ENCODE peak calls at places on chromosomes 11 and 22, in nine cellular contexts. F is neuronal stem cell, K is SK-N-SH, W is DND-41, R is mesenchymal stem cell, E is Karpas-422, J is HCT116, Z is IMR-90, S is mammary epithelial cell. C is an unnamed sample. For H3K9me3, the result is how much of the 10 kb centered on the place peaks cover.

GRCh38 chr11:134882141-134882540 is 470.1 kb upstream of the B3GAT1 start:
- DNase-seq in F (no peak), K (no peak), W (no peak), R (no peak), E (no peak), J (no peak), Z (no peak), S (no peak), C (no peak)

GRCh38 chr11:6204708-6205107 is 649 bp upstream of the C11orf42 start:
- DNase-seq in F (no peak), K (no peak), W (no peak), R (no peak), E (no peak), J (no peak), Z (no peak), S (no peak), C (no peak)

GRCh38 chr11:762421-763072 is 14.7 kb downstream of the GATD1 start:
- DNase-seq in F (no peak), K (peak), W (peak), R (peak), E (peak), J (peak), Z (peak), S (peak), C (peak)

GRCh38 chr22:41147722-41148121 is 55.3 kb downstream of the EP300 start:
- DNase-seq in F (no peak), K (no peak), W (no peak), R (no peak), E (no peak), J (no peak), Z (no peak), S (no peak), C (no peak)

GRCh38 chr11:2797741-2798361 is 87.7 kb downstream of the CDKN1C start:
- DNase-seq in F (no peak), K (no peak), W (no peak), R (no peak), E (no peak), J (no peak), Z (no peak), S (no peak), C (peak)

GRCh38 chr22:45842141-45842831 is 134.7 kb downstream of the WNT7B start:
- DNase-seq in F (no peak), K (no peak), W (no peak), R (peak), E (no peak), J (no peak), Z (peak), S (peak), C (no peak)

GRCh38 chr11:119516060-119516459 is 93.1 kb upstream of the THY1 start:
- DNase-seq in F (no peak), K (no peak), W (no peak), R (no peak), E (no peak), J (no peak), Z (no peak), S (no peak), C (no peak)

GRCh38 chr11:67071420-67072284 is 15.0 kb downstream of the RHOD start:
- DNase-seq in F (peak), K (peak), W (peak), R (peak), E (peak), J (no peak), Z (peak), S (no peak), C (peak)

GRCh38 chr11:16812274-16812673 is 73.8 kb downstream of the C11orf58 start:
- DNase-seq in F (peak), K (no peak), W (no peak), R (no peak), E (no peak), J (no peak), Z (no peak), S (no peak), C (no peak)

GRCh38 chr11:16987205-16987568 is 27.0 kb downstream of the PLEKHA7 start:
- DNase-seq in F (no peak), K (no peak), W (no peak), R (no peak), E (peak), J (no peak), Z (no peak), S (no peak), C (peak)

GRCh38 chr11:9838961-9839360 is 175.1 kb downstream of the SWAP70 start:
- DNase-seq in F (no peak), K (no peak), W (no peak), R (no peak), E (no peak), J (no peak), Z (no peak), S (peak), C (no peak)

GRCh38 chr11:19772480-19772879 is 59.8 kb downstream of the NAV2 start:
- DNase-seq in F (no peak), K (no peak), W (no peak), R (no peak), E (no peak), J (no peak), Z (no peak), S (no peak), C (no peak)

GRCh38 chr11:120121914-120122473 is 15.9 kb downstream of the TRIM29 start:
- DNase-seq in F (no peak), K (no peak), W (no peak), R (no peak), E (no peak), J (no peak), Z (no peak), S (peak), C (no peak)

GRCh38 chr11:121762820-121763219 is 310.1 kb upstream of the SORL1-AS1 start:
- DNase-seq in F (no peak), K (peak), W (no peak), R (no peak), E (no peak), J (no peak), Z (peak), S (peak), C (no peak)

GRCh38 chr11:80937831-80938230 is 1497.0 kb upstream of the TENM4 start:
- DNase-seq in F (no peak), K (no peak), W (no peak), R (peak), E (no peak), J (no peak), Z (no peak), S (peak), C (no peak)

GRCh38 chr22:19449422-19449767 is 1.9 kb upstream of the C22orf39 start:
- DNase-seq in F (no peak), K (no peak), W (no peak), R (no peak), E (no peak), J (no peak), Z (no peak), S (no peak), C (no peak)

GRCh38 chr22:50035131-50035881 is 22.7 kb upstream of the IL17REL start:
- DNase-seq in F (no peak), K (peak), W (no peak), R (no peak), E (no peak), J (no peak), Z (no peak), S (no peak), C (no peak)

DNA sequence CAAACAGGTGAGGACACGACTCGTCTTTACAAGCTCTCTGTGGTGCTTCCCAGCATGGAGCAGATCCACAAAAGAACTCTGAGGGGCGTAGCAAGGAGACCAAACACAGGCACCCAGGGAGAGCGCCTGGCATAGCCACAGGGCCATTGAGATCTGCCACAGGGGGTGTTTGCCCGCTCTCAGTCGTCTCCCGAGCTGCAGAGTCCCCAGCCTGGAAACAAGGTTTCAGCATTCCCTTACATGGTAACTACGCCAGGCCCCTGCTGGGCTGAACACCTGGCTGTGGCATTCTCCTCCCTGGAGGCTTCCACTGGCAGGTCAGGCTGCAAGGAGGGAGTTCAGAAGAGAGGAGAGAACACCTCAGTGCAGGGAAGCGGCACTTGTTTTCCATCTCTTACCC is 962.1 kb downstream of the NTM start:
- DNase-seq in F (no peak), K (no peak), W (no peak), R (no peak), E (no peak), J (no peak), Z (no peak), S (no peak), C (no peak)
- H3K9ac ChIP-seq in F (no peak), K (no peak), W (no peak), R (no peak), E (no peak), J (no peak), Z (no peak), S (no peak), C (no peak)

GRCh38 chr22:34000879-34001526 is 80.7 kb upstream of the LARGE1 start:
- DNase-seq in F (no peak), K (no peak), W (no peak), R (no peak), E (no peak), J (no peak), Z (no peak), S (no peak), C (no peak)

GRCh38 chr22:34001701-34002466 is 81.6 kb upstream of the LARGE1 start:
- DNase-seq in F (no peak), K (no peak), W (no peak), R (no peak), E (no peak), J (no peak), Z (no peak), S (peak), C (no peak)

GRCh38 chr22:34004058-34004457 is 83.8 kb upstream of the LARGE1 start:
- DNase-seq in F (no peak), K (no peak), W (no peak), R (no peak), E (no peak), J (no peak), Z (no peak), S (no peak), C (no peak)
- H3K9me3 ChIP-seq in F (under half), K (under half), W (under half), R (under half), E (under half), J (under half), Z (under half), S (under half), C (under half)

DNA sequence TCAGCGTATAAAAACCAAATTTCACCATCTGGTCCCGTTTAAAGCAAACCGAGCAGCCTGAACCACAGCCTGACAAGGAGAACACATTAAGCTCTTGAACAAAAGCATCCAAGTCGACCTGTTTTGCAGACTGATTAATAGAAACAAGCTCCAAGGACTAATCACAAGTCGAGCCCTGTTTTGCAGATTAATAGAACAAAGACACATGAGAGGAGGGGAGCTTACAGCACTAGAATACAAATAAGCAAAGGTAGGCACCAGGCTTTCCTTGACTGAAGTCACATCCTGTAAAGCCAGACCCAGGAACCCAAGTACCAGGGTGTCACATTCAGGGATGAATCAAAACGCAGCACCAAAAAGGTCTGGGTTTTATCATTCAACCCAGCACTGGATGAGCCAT is 104.8 kb downstream of the MPPED2 start:
- DNase-seq in F (peak), K (peak), W (no peak), R (no peak), E (no peak), J (no peak), Z (no peak), S (no peak), C (no peak)
- H3K4me3 ChIP-seq in F (no peak), K (no peak), W (no peak), R (no peak), E (no peak), J (no peak), Z (no peak), S (no peak), C (no peak)

GRCh38 chr11:46264976-46265375 is 12.5 kb upstream of the CREB3L1 start:
- DNase-seq in F (no peak), K (no peak), W (no peak), R (no peak), E (no peak), J (no peak), Z (no peak), S (no peak), C (no peak)

GRCh38 chr11:46264030-46264429 is 13.4 kb upstream of the CREB3L1 start:
- DNase-seq in F (no peak), K (no peak), W (no peak), R (no peak), E (no peak), J (no peak), Z (no peak), S (no peak), C (no peak)

GRCh38 chr11:46265764-46266163 is 11.7 kb upstream of the CREB3L1 start:
- DNase-seq in F (no peak), K (no peak), W (no peak), R (no peak), E (no peak), J (no peak), Z (no peak), S (no peak), C (peak)

GRCh38 chr11:46260161-46260560 is 17.3 kb upstream of the CREB3L1 start:
- DNase-seq in F (no peak), K (no peak), W (peak), R (peak), E (no peak), J (no peak), Z (no peak), S (no peak), C (no peak)

GRCh38 chr11:46263120-46263519 is 14.3 kb upstream of the CREB3L1 start:
- DNase-seq in F (no peak), K (no peak), W (no peak), R (no peak), E (no peak), J (no peak), Z (no peak), S (no peak), C (no peak)
- H3K9ac ChIP-seq in F (no peak), K (no peak), W (no peak), R (no peak), E (no peak), J (no peak), Z (no peak), S (no peak), C (no peak)